ENCODE peak calls at places on chromosomes 16 and 17, in eight cellular contexts. S, L, G, P, B, C, A and V are unnamed samples.
A peak's percentile ranks its signal among the peaks of the same experiment; 100 is the strongest.

GRCh38 chr17:80270836-80271235 is 10.2 kb downstream of the RNF213 start:
- DNase-seq in S (no peak), L (no peak), G (no peak), P (peak; percentile 66), B (peak; percentile 51), C (no peak), A (peak; percentile 53), V (peak; percentile 67)

GRCh38 chr16:2428051-2428786 is 1.0 kb upstream of the CCNF start:
- DNase-seq in S (no peak), L (no peak), G (peak; percentile 28), P (peak; percentile 25), B (peak; percentile 12), C (peak; percentile 37), A (peak; percentile 55), V (peak; percentile 13)

GRCh38 chr17:42697108-42697811 is 14.9 kb downstream of the CNTNAP1 start:
- DNase-seq in S (no peak), L (no peak), G (no peak), P (no peak), B (no peak), C (no peak), A (no peak), V (no peak)

GRCh38 chr17:55448681-55449080 is 27.0 kb upstream of the MMD start:
- DNase-seq in S (peak; percentile 80), L (no peak), G (no peak), P (no peak), B (no peak), C (no peak), A (no peak), V (no peak)

GRCh38 chr16:82695806-82696205 is 69.0 kb downstream of the CDH13 start:
- DNase-seq in S (no peak), L (no peak), G (no peak), P (no peak), B (no peak), C (no peak), A (no peak), V (no peak)

GRCh38 chr17:45143767-45144198 is 4.5 kb upstream of the HEXIM1 start:
- DNase-seq in S (peak; percentile 85), L (peak; percentile 78), G (no peak), P (peak; percentile 40), B (peak; percentile 33), C (peak; percentile 29), A (peak; percentile 54), V (no peak)

GRCh38 chr16:90035902-90036301 is 16.6 kb upstream of the DBNDD1 start:
- DNase-seq in S (no peak), L (no peak), G (no peak), P (no peak), B (no peak), C (peak; percentile 31), A (no peak), V (no peak)

GRCh38 chr16:65621640-65622039 is 499.8 kb upstream of the CDH11 start:
- DNase-seq in S (no peak), L (no peak), G (no peak), P (no peak), B (no peak), C (no peak), A (no peak), V (no peak)

GRCh38 chr16:50697881-50698767 is 4.7 kb downstream of the NOD2 start:
- DNase-seq in S (no peak), L (no peak), G (no peak), P (peak; percentile 71), B (no peak), C (peak; percentile 49), A (peak; percentile 64), V (no peak)

GRCh38 chr17:42422412-42422957 is 571 bp downstream of the CAVIN1 start:
- DNase-seq in S (no peak), L (peak; percentile 68), G (peak; percentile 39), P (peak; percentile 51), B (peak; percentile 33), C (peak; percentile 42), A (peak; percentile 56), V (no peak)

GRCh38 chr17:28405632-28406477 is at the start of gene SLC46A1:
- DNase-seq in S (no peak), L (peak; percentile 83), G (no peak), P (peak; percentile 78), B (peak; percentile 21), C (no peak), A (peak; percentile 35), V (no peak)